ENCODE peak calls at places on chromosomes 16 and 17, in nine cellular contexts. Q is heart right ventricle; R is stomach; S is IMR-90; O is tibial artery; H is spleen; Y is neural progenitor cell; M is CD8-positive, alpha-beta T cell; V is cardiac muscle cell. A is an unnamed sample.

GRCh38 chr17:70655179-70655578 is 485.8 kb downstream of the KCNJ2 start:
- DNase-seq in V (no peak), R (no peak), Y (no peak), O (no peak), H (no peak), Q (no peak), S (no peak), M (no peak), A (no peak)

GRCh38 chr16:87391324-87391949 is 699 bp upstream of the MAP1LC3B start:
- DNase-seq in M (no peak), S (no peak), Y (peak; percentile 77), H (peak; percentile 93), R (peak; percentile 58), Q (peak; percentile 58), O (peak; percentile 87), V (peak; percentile 56), A (peak; percentile 89)

GRCh38 chr17:8152112-8152775 is at the start of gene PER1:
- DNase-seq in V (peak; percentile 96), S (peak; percentile 93), H (peak; percentile 96), Y (peak; percentile 96), M (peak; percentile 64), O (peak; percentile 99), Q (peak; percentile 96), R (peak; percentile 97), A (peak; percentile 99)

GRCh38 chr17:5522476-5522875 is 36.1 kb downstream of the MIS12 start:
- DNase-seq in H (no peak), V (no peak), Y (no peak), S (no peak), M (no peak), O (no peak), Q (no peak), R (no peak), A (no peak)

GRCh38 chr17:39759204-39759603 is 21.5 kb downstream of the GRB7 start:
- DNase-seq in Y (no peak), O (no peak), V (no peak), Q (no peak), S (no peak), R (no peak), H (no peak), M (no peak), A (no peak)

GRCh38 chr17:55605705-55606104 is 94.5 kb upstream of the SMIM36 start:
- DNase-seq in R (no peak), H (no peak), Q (no peak), S (no peak), M (no peak), O (no peak), V (no peak), Y (no peak), A (no peak)

GRCh38 chr17:42555122-42555622 is 2.4 kb downstream of the HSD17B1 start:
- DNase-seq in Q (no peak), V (no peak), O (no peak), S (no peak), H (no peak), R (no peak), M (no peak), Y (no peak), A (no peak)

GRCh38 chr16:4613636-4614570 is 785 bp downstream of the UBALD1 start:
- DNase-seq in Y (peak; percentile 70), R (no peak), Q (no peak), O (peak; percentile 71), S (peak; percentile 48), H (peak; percentile 90), M (no peak), V (peak; percentile 70), A (peak; percentile 69)

GRCh38 chr16:27253526-27253930 is 15.0 kb downstream of the NSMCE1 start:
- DNase-seq in Y (no peak), V (no peak), S (peak; percentile 92), H (no peak), Q (no peak), M (no peak), O (no peak), R (no peak), A (no peak)

GRCh38 chr17:66585472-66585871 is 249.4 kb upstream of the CACNG5 start:
- DNase-seq in S (no peak), R (no peak), Q (no peak), O (no peak), Y (no peak), M (no peak), V (no peak), H (no peak), A (no peak)

DNA sequence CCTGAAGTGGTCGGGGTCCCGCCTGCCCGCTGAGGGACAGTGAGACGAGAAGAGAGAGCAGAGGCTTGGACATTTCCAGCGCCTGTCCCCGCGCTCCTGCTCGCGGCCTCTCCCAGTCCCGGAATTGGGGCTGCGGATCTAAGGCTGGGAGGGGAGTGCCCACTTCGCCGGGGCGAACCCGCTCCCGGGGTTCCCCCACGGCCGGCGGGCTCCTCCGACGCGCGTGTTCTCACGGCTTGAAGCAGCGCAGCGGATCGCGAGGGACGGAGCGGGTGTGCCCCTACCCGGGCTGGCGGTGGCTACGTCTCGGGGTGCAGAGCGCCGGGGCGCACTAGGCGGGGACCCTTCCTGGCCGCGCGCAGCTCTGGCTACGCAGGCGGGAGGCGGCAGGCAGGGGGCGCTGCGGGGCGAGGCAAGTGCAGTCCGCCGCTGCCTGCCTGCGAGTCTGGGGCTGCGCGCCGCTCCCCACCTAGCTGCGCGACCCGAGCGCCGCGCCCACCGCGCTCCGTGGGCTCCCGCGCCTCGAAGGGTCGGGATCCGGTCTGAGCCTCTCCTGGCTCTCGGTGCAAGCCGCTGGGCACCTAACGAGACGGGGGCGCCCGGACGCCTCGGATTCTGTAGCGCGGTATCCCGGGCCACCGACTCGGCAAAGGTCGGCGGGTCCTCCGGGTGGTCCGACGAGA is 1.2 kb downstream of the NGFR start:
- DNase-seq in O (peak; percentile 85), Y (peak; percentile 94), R (peak; percentile 83), M (peak; percentile 76), H (peak; percentile 95), V (peak; percentile 89), S (peak; percentile 28), Q (peak; percentile 73), A (peak; percentile 89)
- H3K27me3 ChIP-seq in O (no peaks in the 10 kb centered on the region), Y (peaks cover 70% of the 10 kb centered on the region), R (peaks cover 85% of the 10 kb centered on the region), M (peaks cover 28% of the 10 kb centered on the region), H (peaks cover 67% of the 10 kb centered on the region), V (peaks cover 51% of the 10 kb centered on the region), S (peaks cover 85% of the 10 kb centered on the region), Q (peaks cover 71% of the 10 kb centered on the region), A (peaks cover 8% of the 10 kb centered on the region)

GRCh38 chr16:11231367-11231970 is 24.5 kb downstream of the SOCS1 start:
- DNase-seq in R (no peak), S (no peak), Q (no peak), V (no peak), Y (no peak), H (no peak), M (no peak), O (no peak), A (no peak)

GRCh38 chr16:11232302-11232851 is 23.6 kb downstream of the SOCS1 start:
- DNase-seq in S (no peak), V (no peak), R (no peak), H (no peak), Y (no peak), Q (no peak), M (no peak), O (no peak), A (no peak)

GRCh38 chr16:11234884-11235702 is 20.9 kb downstream of the SOCS1 start:
- DNase-seq in V (no peak), S (peak; percentile 24), Q (no peak), R (no peak), M (no peak), Y (no peak), O (no peak), H (no peak), A (no peak)

GRCh38 chr16:11233727-11234376 is 22.2 kb downstream of the SOCS1 start:
- DNase-seq in Q (no peak), H (no peak), O (no peak), V (no peak), Y (no peak), R (no peak), M (no peak), S (no peak), A (no peak)

GRCh38 chr16:11232852-11233726 is 22.9 kb downstream of the SOCS1 start:
- DNase-seq in S (no peak), M (peak; percentile 59), H (peak; percentile 93), R (peak; percentile 64), V (no peak), O (no peak), Q (peak; percentile 24), Y (no peak), A (no peak)
- H3K4me3 ChIP-seq in S (no peak overlapping the region), M (peak overlapping the region; percentile 45), H (no peak overlapping the region), R (no peak overlapping the region), V (no peak overlapping the region), O (no peak overlapping the region), Q (peak overlapping the region; percentile 32), Y (no peak overlapping the region), A (no peak overlapping the region)

GRCh38 chr17:82372591-82373452 is 1.3 kb downstream of the UTS2R start:
- DNase-seq in Y (peak; percentile 38), R (no peak), H (peak; percentile 24), M (no peak), S (no peak), Q (no peak), V (no peak), O (no peak), A (no peak)

GRCh38 chr17:82372063-82372590 is 562 bp downstream of the UTS2R start:
- DNase-seq in R (no peak), V (no peak), H (no peak), O (no peak), S (no peak), Y (no peak), Q (no peak), M (no peak), A (no peak)

GRCh38 chr17:82369211-82369610 is 2.4 kb upstream of the UTS2R start:
- DNase-seq in O (no peak), M (no peak), S (no peak), H (no peak), V (no peak), Y (no peak), R (no peak), Q (no peak), A (no peak)

GRCh38 chr17:82371333-82372062 is at the start of gene UTS2R:
- DNase-seq in S (no peak), O (no peak), Q (no peak), R (no peak), V (peak; percentile 73), M (no peak), H (no peak), Y (peak; percentile 81), A (no peak)

GRCh38 chr17:82370471-82371332 is 863 bp upstream of the UTS2R start:
- DNase-seq in H (no peak), Y (no peak), S (no peak), R (no peak), O (no peak), Q (no peak), M (no peak), V (no peak), A (no peak)
- TF ChIP-seq CTCF in H (no peak), Y (no peak), S (no peak), R (no peak), O (no peak), Q (no peak), M (no peak), V (no peak), A (no peak)

DNA sequence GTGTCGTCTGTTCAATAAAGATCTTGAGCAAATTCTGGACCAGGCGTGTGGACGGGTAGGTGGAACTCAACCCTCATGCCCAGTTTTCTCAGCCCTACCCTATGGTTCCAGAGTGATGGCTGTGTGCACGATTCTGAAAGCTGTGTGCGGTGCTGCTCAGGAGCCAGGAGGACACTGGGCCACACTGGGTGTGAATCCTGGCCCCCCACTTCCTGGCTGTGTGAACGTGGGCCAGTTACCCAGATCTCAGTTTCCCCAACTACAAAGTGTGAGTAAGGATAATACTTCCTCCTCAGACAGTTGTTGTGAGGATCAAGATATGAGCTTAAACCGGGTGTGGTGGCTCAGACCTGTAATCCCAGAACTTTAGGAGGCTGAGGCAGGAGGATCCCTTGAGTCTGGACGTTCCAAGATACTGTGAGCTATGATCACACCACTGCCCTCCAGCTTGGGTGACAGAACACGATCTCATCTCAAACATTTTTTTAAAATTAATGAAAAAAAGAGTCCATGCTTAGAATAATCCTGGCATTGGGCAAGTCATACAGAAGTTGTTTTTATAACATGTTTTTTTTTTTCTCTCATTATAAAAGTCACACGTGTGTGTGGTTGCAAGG is 14.7 kb upstream of the MPRIP start:
- DNase-seq in R (no peak), Y (no peak), Q (no peak), V (no peak), O (no peak), S (no peak), H (no peak), M (no peak), A (no peak)
- H3K27me3 ChIP-seq in R (no peaks in the 10 kb centered on the region), Y (no peaks in the 10 kb centered on the region), Q (no peaks in the 10 kb centered on the region), V (no peaks in the 10 kb centered on the region), O (no peaks in the 10 kb centered on the region), S (no peaks in the 10 kb centered on the region), H (no peaks in the 10 kb centered on the region), M (no peaks in the 10 kb centered on the region), A (no peaks in the 10 kb centered on the region)